ENCODE peak calls at places on chromosome 1, in five cellular contexts. M is neuronal stem cell; G is lower leg skin; B is activated CD8-positive, alpha-beta memory T cell treated with anti-CD3 and anti-CD28 coated beads, Interleukin-2, amount 50 U/mL, for 4 hours; K is cardiac muscle cell. J is an unnamed sample.

GRCh38 chr1:41862411-41863221 is 56.1 kb downstream of the HIVEP3 start:
- DNase-seq in M (no peak), G (no peak), B (peak; percentile 23), K (no peak), J (no peak)

GRCh38 chr1:107702946-107703571 is 261.9 kb downstream of the VAV3 start:
- DNase-seq in M (no peak), G (no peak), B (no peak), K (no peak), J (no peak)

GRCh38 chr1:234584926-234585325 is 25.1 kb downstream of the IRF2BP2 start:
- DNase-seq in M (no peak), G (no peak), B (no peak), K (peak; percentile 66), J (no peak)

GRCh38 chr1:60569189-60569588 is 495.6 kb upstream of the C1orf87 start:
- DNase-seq in M (no peak), G (no peak), B (no peak), K (no peak), J (no peak)

GRCh38 chr1:72623299-72623708 is 341.0 kb upstream of the NEGR1 start:
- DNase-seq in M (peak; percentile 50), G (no peak), B (no peak), K (peak; percentile 50), J (no peak)

GRCh38 chr1:117828206-117828605 is 101.2 kb downstream of the GDAP2 start:
- DNase-seq in M (no peak), G (no peak), B (no peak), K (peak; percentile 20), J (no peak)

GRCh38 chr1:120178799-120179419 is 2.6 kb upstream of the SEC22B start:
- DNase-seq in M (peak; percentile 8), G (no peak), B (no peak), K (no peak), J (no peak)

GRCh38 chr1:7940745-7941436 is at the start of gene TNFRSF9:
- DNase-seq in M (no peak), G (no peak), B (peak; percentile 88), K (no peak), J (no peak)

GRCh38 chr1:3734602-3735001 is 17.6 kb upstream of the CCDC27 start:
- DNase-seq in M (no peak), G (no peak), B (no peak), K (no peak), J (peak; percentile 56)

GRCh38 chr1:34590211-34590623 is 164.6 kb upstream of the GJB5 start:
- DNase-seq in M (no peak), G (no peak), B (no peak), K (no peak), J (peak; percentile 68)